ENCODE peak calls at places on chromosomes 5 and 9, in nine cellular contexts. K is GM23338, X is GM23248, F is neural progenitor cell, P is HCT116, D is PC-3, E is MM.1S, G is hepatocyte, S is SK-N-SH. L is an unnamed sample.

GRCh38 chr5:99900302-99900811 is 634.8 kb upstream of the FAM174A start:
- DNase-seq in S (no peak), F (no peak), K (no peak), E (no peak), G (no peak), D (peak), P (peak), X (peak), L (no peak)

GRCh38 chr9:27441741-27442070 is 82.4 kb upstream of the IFNK start:
- DNase-seq in S (no peak), K (no peak), F (no peak), E (no peak), G (no peak), X (no peak), P (no peak), D (no peak), L (no peak)

GRCh38 chr9:114283551-114284111 is 39.3 kb upstream of the ORM1 start:
- DNase-seq in G (no peak), F (no peak), P (no peak), X (no peak), K (no peak), S (no peak), E (no peak), D (no peak), L (no peak)

GRCh38 chr9:77648458-77649108 is 461 bp upstream of the GNA14 start:
- DNase-seq in G (peak), K (peak), X (peak), P (no peak), S (no peak), F (peak), D (peak), E (no peak), L (no peak)

GRCh38 chr5:132674671-132675506 is 1.1 kb downstream of the IL4 start:
- DNase-seq in X (peak), E (no peak), G (peak), D (peak), P (peak), S (no peak), K (no peak), F (no peak), L (no peak)

GRCh38 chr5:135339623-135340022 is 59.4 kb downstream of the MACROH2A1 start:
- DNase-seq in G (no peak), X (no peak), K (no peak), S (no peak), F (no peak), D (no peak), E (no peak), P (no peak), L (no peak)

GRCh38 chr5:15007549-15008142 is 136.1 kb upstream of the ANKH start:
- DNase-seq in S (no peak), G (no peak), X (peak), P (no peak), K (no peak), D (no peak), E (no peak), F (no peak), L (no peak)

GRCh38 chr5:119470105-119470763 is 17.9 kb downstream of the HSD17B4 start:
- DNase-seq in P (no peak), S (no peak), G (no peak), D (no peak), X (no peak), F (no peak), E (no peak), K (peak), L (no peak)

GRCh38 chr5:173567548-173567947 is 48.9 kb downstream of the BOD1 start:
- DNase-seq in P (no peak), S (no peak), F (no peak), D (peak), E (no peak), K (no peak), X (peak), G (no peak), L (no peak)

GRCh38 chr5:103842936-103843335 is 280.3 kb upstream of the NUDT12 start:
- DNase-seq in G (no peak), P (no peak), K (no peak), S (no peak), F (no peak), D (no peak), E (no peak), X (no peak), L (no peak)

GRCh38 chr5:126801992-126802294 is 25.0 kb downstream of the LMNB1 start:
- DNase-seq in K (no peak), G (peak), D (peak), F (no peak), X (peak), E (peak), S (peak), P (no peak), L (peak)

GRCh38 chr9:77879344-77880089 is 152.1 kb downstream of the GNAQ start:
- DNase-seq in F (no peak), P (peak), E (no peak), D (peak), G (no peak), S (no peak), X (peak), K (no peak), L (no peak)

GRCh38 chr5:151023047-151023615 is 2.7 kb downstream of the GPX3 start:
- DNase-seq in D (peak), S (no peak), E (no peak), K (no peak), F (no peak), P (no peak), G (no peak), X (peak), L (no peak)

GRCh38 chr5:23208959-23209431 is 298.4 kb upstream of the PRDM9 start:
- DNase-seq in X (peak), G (peak), F (peak), K (peak), D (peak), P (no peak), S (peak), E (peak), L (peak)

GRCh38 chr9:110105107-110105506 is 102.9 kb downstream of the C9orf152 start:
- DNase-seq in P (no peak), E (no peak), D (no peak), G (no peak), S (no peak), X (peak), F (no peak), K (no peak), L (no peak)

GRCh38 chr5:159211712-159212111 is 2.4 kb upstream of the RNF145 start:
- DNase-seq in G (no peak), P (no peak), X (no peak), D (no peak), K (no peak), E (no peak), F (no peak), S (peak), L (no peak)

GRCh38 chr5:156934450-156935211 is 28.4 kb downstream of the TIMD4 start:
- DNase-seq in S (peak), F (peak), E (peak), D (peak), K (peak), P (peak), G (peak), X (peak), L (peak)

GRCh38 chr9:135486267-135487065 is 6.9 kb downstream of the PPP1R26 start:
- DNase-seq in P (no peak), D (no peak), K (no peak), E (no peak), G (no peak), F (no peak), S (no peak), X (no peak), L (no peak)

GRCh38 chr9:135489188-135489918 is 9.8 kb downstream of the PPP1R26 start:
- DNase-seq in F (no peak), S (no peak), G (no peak), D (no peak), P (no peak), K (no peak), X (no peak), E (no peak), L (no peak)

GRCh38 chr9:135488527-135488926 is 8.9 kb downstream of the PPP1R26 start:
- DNase-seq in X (no peak), P (no peak), K (no peak), E (no peak), G (no peak), S (no peak), F (no peak), D (no peak), L (no peak)

GRCh38 chr9:135487281-135488012 is 7.9 kb downstream of the PPP1R26 start:
- DNase-seq in S (no peak), D (no peak), F (no peak), X (no peak), E (no peak), K (no peak), P (no peak), G (no peak), L (no peak)

DNA sequence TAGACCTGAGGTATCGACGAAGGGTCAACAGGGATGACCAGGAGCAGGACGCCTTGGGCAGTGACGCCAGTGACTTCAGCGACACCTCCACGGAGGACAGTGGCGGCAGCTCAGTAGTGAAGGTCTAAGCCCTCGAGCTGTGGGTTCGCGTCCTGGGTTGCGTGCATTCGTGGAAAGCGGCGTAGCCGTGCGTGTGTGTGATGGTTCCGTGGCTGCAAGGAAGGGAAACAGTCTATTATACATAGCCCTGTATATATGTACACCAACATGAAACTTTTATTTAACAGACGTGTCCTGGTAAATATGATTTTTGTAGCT is 8.4 kb downstream of the PPP1R26 start:
- DNase-seq in S (no peak), D (no peak), F (no peak), K (no peak), E (no peak), P (no peak), X (no peak), G (no peak), L (no peak)
- TF ChIP-seq EZH2phosphoT487 in S (no peak), D (no peak), F (no peak), K (no peak), E (no peak), P (no peak), X (no peak), G (no peak), L (no peak)

GRCh38 chr5:170366276-170366675 is 22.9 kb downstream of the KCNMB1 start:
- DNase-seq in D (no peak), E (no peak), K (no peak), P (no peak), X (no peak), F (no peak), S (no peak), G (no peak), L (no peak)

GRCh38 chr5:170362625-170363024 is 26.5 kb downstream of the KCNMB1 start:
- DNase-seq in P (no peak), F (no peak), E (no peak), D (no peak), K (no peak), X (no peak), S (no peak), G (no peak), L (no peak)

GRCh38 chr5:170362102-170362501 is 27.1 kb downstream of the KCNMB1 start:
- DNase-seq in K (no peak), S (no peak), G (no peak), E (no peak), P (no peak), F (no peak), D (no peak), X (no peak), L (no peak)

GRCh38 chr5:170361600-170361999 is 27.6 kb downstream of the KCNMB1 start:
- DNase-seq in P (no peak), X (no peak), D (no peak), F (no peak), E (no peak), S (no peak), K (peak), G (no peak), L (no peak)

DNA sequence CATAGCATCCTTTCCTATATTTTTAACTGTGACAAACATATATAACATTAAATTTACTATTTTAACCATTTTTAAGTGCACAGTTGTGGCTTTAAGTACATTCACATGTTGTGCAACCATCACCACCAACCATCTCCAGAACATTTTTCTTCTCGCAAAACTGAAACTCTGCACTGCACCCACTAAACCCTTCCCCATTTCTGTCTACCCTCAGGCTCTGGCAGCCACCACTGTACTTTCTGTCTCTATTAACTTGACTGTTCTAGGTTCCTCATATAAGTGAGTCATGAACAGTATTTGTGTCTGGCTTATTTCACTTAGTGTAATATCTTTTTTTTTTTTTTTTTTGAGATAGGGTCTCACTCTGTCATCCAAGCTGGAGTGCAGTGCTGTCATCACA is 25.5 kb downstream of the KCNMB1 start:
- DNase-seq in X (no peak), D (no peak), P (no peak), G (no peak), K (no peak), F (no peak), E (no peak), S (no peak), L (no peak)
- TF ChIP-seq EZH2phosphoT487 in X (no peak), D (no peak), P (no peak), G (no peak), K (no peak), F (no peak), E (no peak), S (no peak), L (no peak)

GRCh38 chr9:16352791-16353401 is 517.6 kb downstream of the BNC2 start:
- DNase-seq in K (no peak), S (no peak), X (peak), F (no peak), E (no peak), D (peak), P (no peak), G (no peak), L (no peak)
- TF ChIP-seq EZH2phosphoT487 in K (no peak), S (no peak), X (no peak), F (no peak), E (no peak), D (no peak), P (no peak), G (no peak), L (no peak)

GRCh38 chr9:38233343-38233742 is 159.2 kb upstream of the ALDH1B1 start:
- DNase-seq in K (no peak), G (no peak), E (no peak), F (no peak), X (no peak), D (no peak), S (peak), P (no peak), L (no peak)
- TF ChIP-seq EZH2phosphoT487 in K (no peak), G (no peak), E (no peak), F (no peak), X (no peak), D (no peak), S (no peak), P (no peak), L (no peak)